ENCODE peak calls at places on chromosomes 2 and 18, in eight cellular contexts. L is Right ventricle myocardium superior; T is AG04450; G is upper lobe of right lung; R is NCI-H2171 treated with DMSO at 0.1 percent for 48 hours; M is activated CD4-positive, alpha-beta memory T cell treated with anti-CD3 and anti-CD28 coated beads for 36 hours; C is activated T-cell treated with anti-CD3 and anti-CD28 coated beads for 24 hours; W is stimulated activated CD4-positive, alpha-beta T cell treated with anti-CD3 and anti-CD28 coated beads, Interleukin-15, amount 100 ng/mL, for 1 hour. A is an unnamed sample.

GRCh38 chr2:162972383-162972782 is 133.8 kb upstream of the KCNH7 start:
- DNase-seq in L (no peak), T (no peak), G (no peak), R (no peak), M (no peak), C (no peak), W (no peak), A (no peak)

GRCh38 chr2:33420726-33421125 is 55.7 kb upstream of the RASGRP3 start:
- DNase-seq in L (no peak), T (no peak), G (no peak), R (no peak), M (no peak), C (no peak), W (no peak), A (no peak)

GRCh38 chr2:148645135-148645924 is 779 bp downstream of the EPC2 start:
- DNase-seq in L (peak), T (peak), G (peak), R (peak), M (peak), C (peak), W (peak), A (peak)

GRCh38 chr2:50594233-50594632 is 437.7 kb downstream of the NRXN1 start:
- DNase-seq in L (no peak), T (no peak), G (no peak), R (no peak), M (no peak), C (no peak), W (no peak), A (no peak)

GRCh38 chr2:232336241-232336736 is 42.3 kb upstream of the ALPP start:
- DNase-seq in L (peak), T (no peak), G (peak), R (no peak), M (no peak), C (no peak), W (no peak), A (peak)

GRCh38 chr18:43936176-43936575 is 658.9 kb upstream of the SYT4 start:
- DNase-seq in L (no peak), T (no peak), G (no peak), R (no peak), M (no peak), C (no peak), W (no peak), A (no peak)

GRCh38 chr2:143513081-143513480 is 383.9 kb downstream of the ARHGAP15 start:
- DNase-seq in L (peak), T (peak), G (no peak), R (no peak), M (peak), C (no peak), W (no peak), A (no peak)

GRCh38 chr2:42060718-42061619 is 13.1 kb downstream of the PKDCC start:
- DNase-seq in L (peak), T (no peak), G (no peak), R (no peak), M (no peak), C (no peak), W (no peak), A (no peak)

GRCh38 chr2:195600796-195601195 is 56.2 kb upstream of the SLC39A10 start:
- DNase-seq in L (no peak), T (no peak), G (no peak), R (no peak), M (no peak), C (no peak), W (no peak), A (no peak)

GRCh38 chr18:48608581-48608980 is 69.8 kb downstream of the CTIF start:
- DNase-seq in L (peak), T (no peak), G (no peak), R (peak), M (no peak), C (no peak), W (no peak), A (no peak)

GRCh38 chr2:30655211-30655610 is 152.0 kb downstream of the CAPN13 start:
- DNase-seq in L (no peak), T (no peak), G (no peak), R (no peak), M (no peak), C (no peak), W (no peak), A (no peak)

GRCh38 chr2:34096552-34097171 is 497.6 kb upstream of the FAM98A start:
- DNase-seq in L (no peak), T (peak), G (no peak), R (peak), M (peak), C (peak), W (no peak), A (no peak)

GRCh38 chr2:171136024-171136423 is 24.7 kb downstream of the TLK1 start:
- DNase-seq in L (no peak), T (no peak), G (no peak), R (no peak), M (peak), C (no peak), W (no peak), A (no peak)

GRCh38 chr18:33959609-33960008 is 265.1 kb downstream of the NOL4 start:
- DNase-seq in L (no peak), T (no peak), G (no peak), R (no peak), M (no peak), C (no peak), W (no peak), A (no peak)

GRCh38 chr2:138029238-138029637 is 65.0 kb downstream of the HNMT start:
- DNase-seq in L (peak), T (no peak), G (no peak), R (no peak), M (no peak), C (no peak), W (no peak), A (no peak)

GRCh38 chr2:218021536-218022071 is 18.8 kb upstream of the TNS1 start:
- DNase-seq in L (peak), T (no peak), G (peak), R (no peak), M (no peak), C (no peak), W (no peak), A (no peak)

GRCh38 chr2:228613133-228613532 is 431.6 kb upstream of the SPHKAP start:
- DNase-seq in L (no peak), T (peak), G (no peak), R (no peak), M (no peak), C (no peak), W (no peak), A (no peak)

A was measured in breast epithelium.